ENCODE peak calls at places on chromosomes 5 and 9, in seven cellular contexts. One of them, this sample, is unnamed. For H3K4me1, the result is how much of the 10 kb centered on the place peaks cover.

GRCh38 chr5:135038829-135039525 is 4.9 kb upstream of the PITX1 start:
- DNase-seq in adipocyte: peak
- DNase-seq in foreskin keratinocyte: no peak
- DNase-seq in Caco-2: peak
- DNase-seq in H1: no peak
- DNase-seq in mucosa of descending colon: no peak
- DNase-seq in lung: no peak
- DNase-seq in this sample: no peak

GRCh38 chr5:43352916-43353315 is 39.7 kb upstream of the HMGCS1 start:
- DNase-seq in adipocyte: no peak
- DNase-seq in foreskin keratinocyte: no peak
- DNase-seq in Caco-2: no peak
- DNase-seq in H1: no peak
- DNase-seq in mucosa of descending colon: no peak
- DNase-seq in lung: no peak
- DNase-seq in this sample: no peak

GRCh38 chr9:21696411-21696865 is 106.0 kb upstream of the MTAP start:
- DNase-seq in adipocyte: no peak
- DNase-seq in foreskin keratinocyte: no peak
- DNase-seq in Caco-2: peak
- DNase-seq in H1: peak
- DNase-seq in mucosa of descending colon: no peak
- DNase-seq in lung: no peak
- DNase-seq in this sample: no peak

GRCh38 chr5:56735845-56736641 is 79.3 kb upstream of the MAP3K1 start:
- DNase-seq in adipocyte: no peak
- DNase-seq in foreskin keratinocyte: no peak
- DNase-seq in Caco-2: no peak
- DNase-seq in H1: no peak
- DNase-seq in mucosa of descending colon: no peak
- DNase-seq in lung: no peak
- DNase-seq in this sample: no peak

GRCh38 chr5:43638556-43638955 is 35.6 kb downstream of the NNT start:
- DNase-seq in adipocyte: peak
- DNase-seq in foreskin keratinocyte: no peak
- DNase-seq in Caco-2: no peak
- DNase-seq in H1: no peak
- DNase-seq in mucosa of descending colon: no peak
- DNase-seq in lung: no peak
- DNase-seq in this sample: no peak

GRCh38 chr9:136239135-136239962 is 6.3 kb downstream of the QSOX2 start:
- DNase-seq in adipocyte: no peak
- DNase-seq in foreskin keratinocyte: no peak
- DNase-seq in Caco-2: no peak
- DNase-seq in H1: no peak
- DNase-seq in mucosa of descending colon: no peak
- DNase-seq in lung: no peak
- DNase-seq in this sample: no peak

GRCh38 chr5:122228728-122229392 is 83.2 kb upstream of the SNCAIP start:
- DNase-seq in adipocyte: no peak
- DNase-seq in foreskin keratinocyte: no peak
- DNase-seq in Caco-2: no peak
- DNase-seq in H1: no peak
- DNase-seq in mucosa of descending colon: peak
- DNase-seq in lung: no peak
- DNase-seq in this sample: no peak

GRCh38 chr9:14827805-14828204 is 82.4 kb downstream of the FREM1 start:
- DNase-seq in adipocyte: no peak
- DNase-seq in foreskin keratinocyte: no peak
- DNase-seq in Caco-2: no peak
- DNase-seq in H1: no peak
- DNase-seq in mucosa of descending colon: no peak
- DNase-seq in lung: peak
- DNase-seq in this sample: no peak

GRCh38 chr5:149421834-149422233 is 42.7 kb upstream of the IL17B start:
- DNase-seq in adipocyte: peak
- DNase-seq in foreskin keratinocyte: no peak
- DNase-seq in Caco-2: no peak
- DNase-seq in H1: no peak
- DNase-seq in mucosa of descending colon: no peak
- DNase-seq in lung: no peak
- DNase-seq in this sample: no peak
- H3K4me1 ChIP-seq in adipocyte: half or more
- H3K4me1 ChIP-seq in foreskin keratinocyte: under half
- H3K4me1 ChIP-seq in Caco-2: under half
- H3K4me1 ChIP-seq in H1: under half
- H3K4me1 ChIP-seq in mucosa of descending colon: under half
- H3K4me1 ChIP-seq in lung: under half
- H3K4me1 ChIP-seq in this sample: half or more

GRCh38 chr5:162193012-162193411 is 125.4 kb downstream of the GABRG2 start:
- DNase-seq in adipocyte: no peak
- DNase-seq in foreskin keratinocyte: no peak
- DNase-seq in Caco-2: no peak
- DNase-seq in H1: no peak
- DNase-seq in mucosa of descending colon: no peak
- DNase-seq in lung: no peak
- DNase-seq in this sample: no peak

GRCh38 chr5:162187371-162187770 is 119.8 kb downstream of the GABRG2 start:
- DNase-seq in adipocyte: no peak
- DNase-seq in foreskin keratinocyte: no peak
- DNase-seq in Caco-2: no peak
- DNase-seq in H1: no peak
- DNase-seq in mucosa of descending colon: no peak
- DNase-seq in lung: no peak
- DNase-seq in this sample: no peak

DNA sequence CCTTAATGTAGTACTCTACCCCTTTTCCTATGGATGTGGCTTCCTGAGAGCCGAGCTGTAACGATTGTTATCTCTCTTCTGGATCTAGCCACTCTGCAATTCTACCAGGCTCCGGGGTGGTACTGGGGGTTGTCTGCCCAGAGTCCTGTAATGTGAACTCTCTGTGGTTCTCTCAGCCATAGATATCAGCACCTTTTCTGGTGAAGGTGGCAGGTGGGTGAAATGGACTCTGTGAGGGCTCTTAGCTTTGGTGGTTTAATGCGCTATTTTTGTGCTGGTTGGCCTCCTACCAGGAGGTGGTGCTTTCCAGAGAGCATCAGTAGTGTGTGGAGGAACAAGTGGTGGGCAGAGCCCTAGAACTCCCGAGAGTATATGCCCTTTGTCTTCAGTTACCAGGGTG is 122.1 kb downstream of the GABRG2 start:
- DNase-seq in adipocyte: no peak
- DNase-seq in foreskin keratinocyte: no peak
- DNase-seq in Caco-2: no peak
- DNase-seq in H1: no peak
- DNase-seq in mucosa of descending colon: no peak
- DNase-seq in lung: no peak
- DNase-seq in this sample: no peak
- H3K4me1 ChIP-seq in adipocyte: under half
- H3K4me1 ChIP-seq in foreskin keratinocyte: under half
- H3K4me1 ChIP-seq in Caco-2: under half
- H3K4me1 ChIP-seq in H1: under half
- H3K4me1 ChIP-seq in mucosa of descending colon: under half
- H3K4me1 ChIP-seq in lung: under half
- H3K4me1 ChIP-seq in this sample: under half

GRCh38 chr9:123090198-123090896 is 56.9 kb downstream of the GPR21 start:
- DNase-seq in adipocyte: peak
- DNase-seq in foreskin keratinocyte: no peak
- DNase-seq in Caco-2: no peak
- DNase-seq in H1: no peak
- DNase-seq in mucosa of descending colon: no peak
- DNase-seq in lung: no peak
- DNase-seq in this sample: no peak
- H3K4me1 ChIP-seq in adipocyte: under half
- H3K4me1 ChIP-seq in foreskin keratinocyte: under half
- H3K4me1 ChIP-seq in Caco-2: under half
- H3K4me1 ChIP-seq in H1: under half
- H3K4me1 ChIP-seq in mucosa of descending colon: under half
- H3K4me1 ChIP-seq in lung: under half
- H3K4me1 ChIP-seq in this sample: under half

GRCh38 chr9:137305060-137305787 is 3.2 kb upstream of the NRARP start:
- DNase-seq in adipocyte: no peak
- DNase-seq in foreskin keratinocyte: peak
- DNase-seq in Caco-2: no peak
- DNase-seq in H1: no peak
- DNase-seq in mucosa of descending colon: peak
- DNase-seq in lung: peak
- DNase-seq in this sample: no peak

GRCh38 chr9:137305788-137306545 is 3.9 kb upstream of the NRARP start:
- DNase-seq in adipocyte: no peak
- DNase-seq in foreskin keratinocyte: no peak
- DNase-seq in Caco-2: no peak
- DNase-seq in H1: no peak
- DNase-seq in mucosa of descending colon: peak
- DNase-seq in lung: no peak
- DNase-seq in this sample: no peak

GRCh38 chr9:137303031-137303892 is 1.2 kb upstream of the NRARP start:
- DNase-seq in adipocyte: no peak
- DNase-seq in foreskin keratinocyte: peak
- DNase-seq in Caco-2: no peak
- DNase-seq in H1: no peak
- DNase-seq in mucosa of descending colon: peak
- DNase-seq in lung: no peak
- DNase-seq in this sample: no peak

GRCh38 chr9:137303893-137304382 is 1.9 kb upstream of the NRARP start:
- DNase-seq in adipocyte: no peak
- DNase-seq in foreskin keratinocyte: no peak
- DNase-seq in Caco-2: no peak
- DNase-seq in H1: no peak
- DNase-seq in mucosa of descending colon: peak
- DNase-seq in lung: no peak
- DNase-seq in this sample: no peak

GRCh38 chr9:137304383-137305059 is 2.5 kb upstream of the NRARP start:
- DNase-seq in adipocyte: no peak
- DNase-seq in foreskin keratinocyte: no peak
- DNase-seq in Caco-2: no peak
- DNase-seq in H1: no peak
- DNase-seq in mucosa of descending colon: peak
- DNase-seq in lung: no peak
- DNase-seq in this sample: no peak
- H3K4me1 ChIP-seq in adipocyte: under half
- H3K4me1 ChIP-seq in foreskin keratinocyte: under half
- H3K4me1 ChIP-seq in Caco-2: under half
- H3K4me1 ChIP-seq in H1: under half
- H3K4me1 ChIP-seq in mucosa of descending colon: half or more
- H3K4me1 ChIP-seq in lung: under half
- H3K4me1 ChIP-seq in this sample: half or more

GRCh38 chr5:155689403-155689802 is 637.6 kb upstream of the SGCD start:
- DNase-seq in adipocyte: no peak
- DNase-seq in foreskin keratinocyte: no peak
- DNase-seq in Caco-2: no peak
- DNase-seq in H1: no peak
- DNase-seq in mucosa of descending colon: no peak
- DNase-seq in lung: no peak
- DNase-seq in this sample: no peak
- H3K4me1 ChIP-seq in adipocyte: under half
- H3K4me1 ChIP-seq in foreskin keratinocyte: under half
- H3K4me1 ChIP-seq in Caco-2: under half
- H3K4me1 ChIP-seq in H1: under half
- H3K4me1 ChIP-seq in mucosa of descending colon: under half
- H3K4me1 ChIP-seq in lung: under half
- H3K4me1 ChIP-seq in this sample: under half

GRCh38 chr5:180811012-180811622 is 8.5 kb upstream of the MGAT1 start:
- DNase-seq in adipocyte: no peak
- DNase-seq in foreskin keratinocyte: no peak
- DNase-seq in Caco-2: no peak
- DNase-seq in H1: no peak
- DNase-seq in mucosa of descending colon: no peak
- DNase-seq in lung: no peak
- DNase-seq in this sample: no peak

GRCh38 chr5:180808461-180809000 is 5.9 kb upstream of the MGAT1 start:
- DNase-seq in adipocyte: no peak
- DNase-seq in foreskin keratinocyte: peak
- DNase-seq in Caco-2: no peak
- DNase-seq in H1: no peak
- DNase-seq in mucosa of descending colon: no peak
- DNase-seq in lung: no peak
- DNase-seq in this sample: no peak

GRCh38 chr5:180807654-180808414 is 5.2 kb upstream of the MGAT1 start:
- DNase-seq in adipocyte: no peak
- DNase-seq in foreskin keratinocyte: no peak
- DNase-seq in Caco-2: no peak
- DNase-seq in H1: no peak
- DNase-seq in mucosa of descending colon: no peak
- DNase-seq in lung: no peak
- DNase-seq in this sample: no peak

GRCh38 chr5:180810210-180811011 is 7.8 kb upstream of the MGAT1 start:
- DNase-seq in adipocyte: peak
- DNase-seq in foreskin keratinocyte: peak
- DNase-seq in Caco-2: peak
- DNase-seq in H1: peak
- DNase-seq in mucosa of descending colon: peak
- DNase-seq in lung: peak
- DNase-seq in this sample: peak

GRCh38 chr5:180809403-180810209 is 7.0 kb upstream of the MGAT1 start:
- DNase-seq in adipocyte: peak
- DNase-seq in foreskin keratinocyte: peak
- DNase-seq in Caco-2: peak
- DNase-seq in H1: no peak
- DNase-seq in mucosa of descending colon: peak
- DNase-seq in lung: peak
- DNase-seq in this sample: peak
- H3K4me1 ChIP-seq in adipocyte: under half
- H3K4me1 ChIP-seq in foreskin keratinocyte: under half
- H3K4me1 ChIP-seq in Caco-2: under half
- H3K4me1 ChIP-seq in H1: under half
- H3K4me1 ChIP-seq in mucosa of descending colon: half or more
- H3K4me1 ChIP-seq in lung: under half
- H3K4me1 ChIP-seq in this sample: half or more

GRCh38 chr5:138849439-138849838 is 25.7 kb downstream of the LRRTM2 start:
- DNase-seq in adipocyte: no peak
- DNase-seq in foreskin keratinocyte: peak
- DNase-seq in Caco-2: no peak
- DNase-seq in H1: no peak
- DNase-seq in mucosa of descending colon: no peak
- DNase-seq in lung: no peak
- DNase-seq in this sample: no peak
- H3K4me1 ChIP-seq in adipocyte: under half
- H3K4me1 ChIP-seq in foreskin keratinocyte: under half
- H3K4me1 ChIP-seq in Caco-2: under half
- H3K4me1 ChIP-seq in H1: under half
- H3K4me1 ChIP-seq in mucosa of descending colon: under half
- H3K4me1 ChIP-seq in lung: under half
- H3K4me1 ChIP-seq in this sample: half or more